ENCODE peak calls at places on chromosomes 1 and 21, in ten cellular contexts. G, U, D, C, X, K, N, F, O and I are unnamed samples.

GRCh38 chr1:206674745-206675175 is 9.9 kb upstream of the MAPKAPK2 start:
- DNase-seq in G (no peak), U (no peak), D (no peak), C (no peak), X (peak; percentile 100), K (no peak), N (no peak), F (no peak), O (peak; percentile 98), I (no peak)

GRCh38 chr21:44962481-44962966 is 22.7 kb downstream of the SLX9 start:
- DNase-seq in G (no peak), U (no peak), D (no peak), C (no peak), X (peak; percentile 100), K (no peak), N (no peak), F (no peak), O (peak; percentile 70), I (no peak)

GRCh38 chr1:18557621-18558465 is 72.8 kb upstream of the PAX7 start:
- DNase-seq in G (no peak), U (no peak), D (no peak), C (no peak), X (no peak), K (peak; percentile 64), N (no peak), F (no peak), O (no peak), I (no peak)

GRCh38 chr21:15809065-15809464 is 79.3 kb downstream of the USP25 start:
- DNase-seq in G (no peak), U (no peak), D (no peak), C (no peak), X (no peak), K (no peak), N (no peak), F (no peak), O (no peak), I (no peak)

GRCh38 chr1:117512728-117513321 is 93.0 kb upstream of the TENT5C start:
- DNase-seq in G (no peak), U (peak; percentile 45), D (no peak), C (no peak), X (no peak), K (peak; percentile 4), N (no peak), F (no peak), O (peak; percentile 10), I (no peak)

GRCh38 chr1:205480349-205481278 is 23.9 kb upstream of the CDK18 start:
- DNase-seq in G (peak; percentile 18), U (no peak), D (no peak), C (no peak), X (no peak), K (no peak), N (no peak), F (no peak), O (no peak), I (no peak)

GRCh38 chr1:118143828-118144227 is 41.2 kb downstream of the SPAG17 start:
- DNase-seq in G (no peak), U (no peak), D (no peak), C (no peak), X (peak; percentile 33), K (no peak), N (no peak), F (no peak), O (no peak), I (no peak)

GRCh38 chr1:51734899-51735745 is 118.2 kb downstream of the OSBPL9 start:
- DNase-seq in G (no peak), U (no peak), D (no peak), C (no peak), X (no peak), K (no peak), N (no peak), F (no peak), O (no peak), I (no peak)

GRCh38 chr1:153946622-153947246 is at the start of gene DENND4B:
- DNase-seq in G (peak; percentile 61), U (peak; percentile 90), D (peak; percentile 85), C (peak; percentile 78), X (peak; percentile 36), K (peak; percentile 76), N (peak; percentile 99), F (peak; percentile 93), O (peak; percentile 59), I (peak; percentile 63)

GRCh38 chr21:26148834-26149354 is 21.7 kb downstream of the APP start:
- DNase-seq in G (no peak), U (no peak), D (no peak), C (no peak), X (no peak), K (no peak), N (no peak), F (no peak), O (peak; percentile 68), I (no peak)

GRCh38 chr1:59833022-59833421 is 18.3 kb downstream of the HOOK1 start:
- DNase-seq in G (no peak), U (no peak), D (no peak), C (no peak), X (no peak), K (no peak), N (no peak), F (no peak), O (no peak), I (no peak)

GRCh38 chr1:58932820-58933598 is 149.2 kb upstream of the JUN start:
- DNase-seq in G (no peak), U (no peak), D (no peak), C (no peak), X (peak; percentile 83), K (no peak), N (no peak), F (no peak), O (peak; percentile 50), I (no peak)